ENCODE peak calls at places on chromosomes 5 and 9, in five cellular contexts. H is GM10248, B is keratinocyte, J is uterus, X is mesothelial cell of epicardium. S is an unnamed sample.

GRCh38 chr5:137733011-137733410 is 2.9 kb downstream of the KLHL3 start:
- DNase-seq in H (no peak), B (no peak), J (no peak), X (no peak), S (no peak)

GRCh38 chr5:135688385-135688784 is 109.6 kb upstream of the CXCL14 start:
- DNase-seq in H (no peak), B (no peak), J (no peak), X (no peak), S (no peak)

GRCh38 chr9:101711330-101711941 is 27.0 kb downstream of the GRIN3A start:
- DNase-seq in H (peak), B (no peak), J (no peak), X (no peak), S (no peak)

GRCh38 chr9:27645166-27645840 is 72.0 kb upstream of the C9orf72 start:
- DNase-seq in H (no peak), B (no peak), J (no peak), X (no peak), S (no peak)

GRCh38 chr9:2059131-2059929 is 44.2 kb downstream of the SMARCA2 start:
- DNase-seq in H (no peak), B (no peak), J (no peak), X (no peak), S (no peak)

GRCh38 chr5:137278476-137278875 is 220.7 kb downstream of the SPOCK1 start:
- DNase-seq in H (no peak), B (no peak), J (no peak), X (no peak), S (no peak)

GRCh38 chr5:33370135-33370472 is 70.7 kb upstream of the TARS1 start:
- DNase-seq in H (no peak), B (no peak), J (no peak), X (no peak), S (no peak)

GRCh38 chr5:83066548-83067110 is 10.6 kb downstream of the TMEM167A start:
- DNase-seq in H (no peak), B (no peak), J (no peak), X (no peak), S (no peak)

GRCh38 chr5:20649966-20650365 is 662.0 kb upstream of the CDH18 start:
- DNase-seq in H (no peak), B (no peak), J (no peak), X (no peak), S (no peak)

GRCh38 chr5:96952946-96953730 is 17.3 kb downstream of the LNPEP start:
- DNase-seq in H (no peak), B (no peak), J (no peak), X (no peak), S (no peak)

GRCh38 chr5:148962761-148963324 is 100.0 kb downstream of the SH3TC2 start:
- DNase-seq in H (no peak), B (no peak), J (no peak), X (no peak), S (no peak)

GRCh38 chr5:127536687-127537086 is 19.2 kb downstream of the PRRC1 start:
- DNase-seq in H (no peak), B (no peak), J (no peak), X (no peak), S (no peak)

GRCh38 chr9:78213696-78214095 is 22.2 kb upstream of the CEP78 start:
- DNase-seq in H (no peak), B (no peak), J (no peak), X (no peak), S (no peak)

GRCh38 chr5:172235132-172235780 is 41.3 kb downstream of the EFCAB9 start:
- DNase-seq in H (no peak), B (no peak), J (no peak), X (no peak), S (no peak)

GRCh38 chr9:85600675-85601263 is 141.0 kb downstream of the AGTPBP1 start:
- DNase-seq in H (no peak), B (no peak), J (no peak), X (no peak), S (no peak)

GRCh38 chr9:92138157-92138959 is 23.1 kb upstream of the SPTLC1 start:
- DNase-seq in H (peak), B (no peak), J (peak), X (peak), S (peak)

GRCh38 chr9:76521244-76521673 is 62.3 kb downstream of the GCNT1 start:
- DNase-seq in H (no peak), B (peak), J (no peak), X (no peak), S (no peak)

GRCh38 chr5:38591450-38591849 is 35.0 kb upstream of the LIFR start:
- DNase-seq in H (no peak), B (no peak), J (no peak), X (no peak), S (no peak)

GRCh38 chr5:128464596-128464995 is 73.4 kb downstream of the FBN2 start:
- DNase-seq in H (no peak), B (no peak), J (no peak), X (no peak), S (no peak)

GRCh38 chr5:77971965-77972544 is 195.9 kb upstream of the TBCA start:
- DNase-seq in H (no peak), B (no peak), J (no peak), X (no peak), S (no peak)

GRCh38 chr9:115743709-115744605 is 409.6 kb upstream of the PAPPA start:
- DNase-seq in H (no peak), B (no peak), J (no peak), X (no peak), S (no peak)

GRCh38 chr5:44691811-44692210 is 116.9 kb upstream of the MRPS30 start:
- DNase-seq in H (no peak), B (peak), J (no peak), X (no peak), S (no peak)

GRCh38 chr5:34685485-34686197 is 29.5 kb downstream of the RAI14 start:
- DNase-seq in H (no peak), B (no peak), J (no peak), X (no peak), S (no peak)

GRCh38 chr5:74409166-74409706 is 231.3 kb downstream of the ENC1 start:
- DNase-seq in H (no peak), B (no peak), J (no peak), X (no peak), S (no peak)

GRCh38 chr5:40755093-40755406 is 711 bp downstream of the TTC33 start:
- DNase-seq in H (peak), B (peak), J (peak), X (no peak), S (no peak)

GRCh38 chr5:172540099-172540870 is 86.0 kb upstream of the SH3PXD2B start:
- DNase-seq in H (no peak), B (no peak), J (no peak), X (no peak), S (no peak)

GRCh38 chr9:88370346-88370745 is 17.9 kb upstream of the SPIN1 start:
- DNase-seq in H (no peak), B (no peak), J (no peak), X (no peak), S (no peak)
- TF ChIP-seq CTCF in H (no peak), B (no peak), J (no peak), X (no peak), S (no peak)

DNA sequence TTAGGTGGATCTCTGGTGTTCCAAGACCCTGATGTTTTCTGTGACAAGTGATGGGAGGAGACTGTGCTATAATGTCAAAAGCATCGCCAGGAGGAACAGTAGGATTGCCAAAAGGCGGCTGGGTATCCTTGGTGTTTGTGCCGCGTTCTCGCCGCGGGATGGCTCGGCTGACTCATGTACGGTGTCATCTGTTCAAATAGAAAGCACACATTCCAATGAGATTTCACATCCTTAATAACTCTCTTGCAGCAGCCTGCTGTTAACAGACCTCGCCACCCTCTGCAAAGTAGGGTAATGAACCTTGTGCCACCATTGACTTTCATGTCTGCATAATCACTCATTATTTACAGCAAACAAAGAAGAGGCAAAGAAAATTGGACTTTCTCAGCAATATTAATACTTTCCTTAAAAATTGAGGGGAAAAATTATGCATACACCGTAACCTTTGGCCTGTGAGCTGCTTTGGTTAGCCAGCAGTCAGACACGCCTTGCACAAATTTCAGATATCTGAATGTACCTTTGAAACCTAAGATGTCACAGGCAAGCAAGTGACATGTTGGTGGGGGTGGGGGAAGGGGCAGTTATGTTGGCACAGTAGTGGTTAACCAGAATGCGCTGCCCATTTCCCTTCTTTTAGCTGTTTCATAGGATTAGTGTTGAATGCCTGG is 289.4 kb downstream of the EFNA5 start:
- DNase-seq in H (no peak), B (peak), J (no peak), X (no peak), S (peak)
- TF ChIP-seq CTCF in H (no peak), B (no peak), J (no peak), X (no peak), S (peak)

GRCh38 chr9:70597886-70598285 is 183.4 kb upstream of the KLF9 start:
- DNase-seq in H (no peak), B (no peak), J (no peak), X (no peak), S (no peak)

GRCh38 chr9:70602364-70603019 is 188.0 kb upstream of the KLF9 start:
- DNase-seq in H (peak), B (peak), J (peak), X (no peak), S (no peak)

GRCh38 chr9:70603020-70603411 is 188.6 kb upstream of the KLF9 start:
- DNase-seq in H (no peak), B (no peak), J (no peak), X (no peak), S (no peak)

GRCh38 chr9:70601000-70601929 is 186.8 kb upstream of the KLF9 start:
- DNase-seq in H (no peak), B (no peak), J (peak), X (peak), S (peak)

GRCh38 chr9:70600479-70600878 is 186.0 kb upstream of the KLF9 start:
- DNase-seq in H (no peak), B (no peak), J (peak), X (no peak), S (no peak)
- TF ChIP-seq CTCF in H (no peak), B (no peak), J (no peak), X (no peak), S (peak)

GRCh38 chr5:140160432-140160831 is 14.6 kb upstream of the CYSTM1 start:
- DNase-seq in H (no peak), B (no peak), J (no peak), X (no peak), S (no peak)

GRCh38 chr5:140159014-140159927 is 15.7 kb upstream of the CYSTM1 start:
- DNase-seq in H (no peak), B (no peak), J (no peak), X (no peak), S (no peak)

GRCh38 chr5:140153255-140153654 is 21.7 kb upstream of the CYSTM1 start:
- DNase-seq in H (no peak), B (no peak), J (no peak), X (no peak), S (no peak)

GRCh38 chr5:140153905-140154304 is 21.1 kb upstream of the CYSTM1 start:
- DNase-seq in H (no peak), B (no peak), J (no peak), X (no peak), S (no peak)

GRCh38 chr5:140157032-140157781 is 17.8 kb upstream of the CYSTM1 start:
- DNase-seq in H (peak), B (no peak), J (peak), X (peak), S (peak)
- TF ChIP-seq CTCF in H (peak), B (peak), J (peak), X (peak), S (peak)

DNA sequence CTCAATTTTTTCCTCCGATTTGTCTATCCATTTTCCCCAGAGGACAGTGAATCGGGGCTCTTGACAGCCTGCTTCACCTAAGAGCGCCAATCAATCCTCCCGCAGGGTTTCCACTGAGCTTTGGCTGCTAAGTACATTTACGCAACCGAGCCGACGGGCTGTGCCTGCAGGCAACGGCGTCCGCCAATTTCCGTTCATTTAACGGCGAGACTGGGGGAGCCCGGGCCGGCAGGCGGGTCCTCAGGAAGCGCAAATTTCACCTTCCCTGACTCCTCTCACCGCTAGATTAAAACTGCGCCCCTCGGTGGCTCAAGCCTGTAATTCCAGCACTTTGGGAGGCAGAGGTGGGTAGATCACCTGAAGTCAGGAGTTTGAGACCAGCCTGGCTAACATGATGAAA is 2.7 kb upstream of the NXNL2 start:
- DNase-seq in H (no peak), B (no peak), J (peak), X (no peak), S (no peak)
- TF ChIP-seq CTCF in H (no peak), B (peak), J (no peak), X (peak), S (peak)

GRCh38 chr5:91494447-91495001 is 111.4 kb upstream of the ARRDC3 start:
- DNase-seq in H (no peak), B (no peak), J (no peak), X (no peak), S (no peak)
- TF ChIP-seq CTCF in H (no peak), B (no peak), J (no peak), X (no peak), S (no peak)

DNA sequence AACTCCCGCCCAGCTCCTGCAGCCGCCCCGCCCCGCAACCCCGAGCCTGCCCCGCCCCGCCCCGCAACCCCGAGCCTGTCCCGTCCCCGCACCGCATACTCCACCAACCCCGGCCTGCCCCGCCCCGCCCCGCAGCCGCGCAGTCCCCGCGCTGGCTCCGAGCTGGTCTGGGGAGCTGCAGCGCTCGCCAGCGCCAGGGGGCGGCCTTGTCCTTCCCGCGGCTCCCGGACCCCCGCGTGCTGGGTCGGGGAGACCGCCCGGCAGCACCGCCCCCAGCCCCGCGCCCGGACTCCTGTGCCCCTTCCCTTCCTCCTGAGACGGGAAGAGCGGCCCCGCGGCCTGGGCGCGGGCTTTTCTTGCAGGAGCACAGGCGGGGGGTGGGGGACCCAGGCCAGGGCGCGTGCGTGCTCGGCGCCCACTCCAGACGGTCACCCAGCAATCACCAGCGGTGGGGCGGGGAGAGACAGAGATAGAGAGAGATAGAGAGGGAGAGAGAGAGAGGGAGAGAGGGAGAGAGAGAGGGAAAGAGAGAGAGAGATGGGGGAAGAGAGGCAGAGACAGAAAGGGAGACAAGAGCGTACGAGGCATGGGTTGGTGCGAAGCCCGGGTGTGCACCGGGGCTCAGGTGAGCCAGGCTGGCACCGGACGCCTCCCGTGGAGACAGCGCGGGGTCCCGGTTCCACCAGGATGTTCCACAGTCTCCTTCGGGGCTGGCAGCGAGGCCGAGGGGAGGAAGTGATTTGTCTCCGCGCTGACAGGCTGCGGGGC is 14.7 kb upstream of the TMEM250 start:
- DNase-seq in H (no peak), B (no peak), J (no peak), X (peak), S (no peak)
- TF ChIP-seq CTCF in H (peak), B (peak), J (peak), X (peak), S (peak)

S was measured in osteocyte.